ENCODE peak calls at places on chromosomes 13 and 19, in nine cellular contexts. N is AG09319; A is A549; M is dermis microvascular lymphatic vessel endothelial cell; O is activated naive CD4-positive, alpha-beta T cell treated with anti-CD3 and anti-CD28 coated beads for 36 hours; I is esophagus muscularis mucosa; W is GM19239; Z is HS-5; Q is lower leg skin. V is an unnamed sample.
A peak's percentile ranks its signal among the peaks of the same experiment; 100 is the strongest.

GRCh38 chr13:20772401-20773131 is 1.2 kb downstream of the EEF1AKMT1 start:
- DNase-seq in Z (peak; percentile 2), Q (no peak), I (no peak), W (no peak), A (no peak), O (no peak), M (no peak), N (no peak), V (no peak)

GRCh38 chr19:51654783-51655182 is 8.2 kb upstream of the SIGLEC14 start:
- DNase-seq in N (no peak), W (no peak), Z (no peak), M (no peak), A (peak; percentile 43), Q (no peak), O (no peak), I (no peak), V (no peak)

GRCh38 chr13:75789451-75790197 is 153.5 kb downstream of the LMO7 start:
- DNase-seq in I (no peak), O (no peak), W (no peak), Z (no peak), M (no peak), Q (no peak), A (no peak), N (no peak), V (no peak)

GRCh38 chr19:43675269-43675879 is 5.4 kb upstream of the PLAUR start:
- DNase-seq in Q (no peak), I (no peak), Z (no peak), A (peak; percentile 88), N (no peak), W (no peak), M (peak; percentile 31), O (peak; percentile 33), V (no peak)

GRCh38 chr13:75319244-75319643 is 162.7 kb downstream of the TBC1D4 start:
- DNase-seq in Z (peak; percentile 19), M (peak; percentile 68), N (no peak), O (no peak), W (no peak), Q (no peak), A (no peak), I (no peak), V (no peak)

GRCh38 chr19:42563352-42564210 is 31.1 kb downstream of the CEACAM8 start:
- DNase-seq in A (peak; percentile 76), W (peak; percentile 38), O (peak; percentile 34), Q (no peak), N (peak; percentile 5), M (peak; percentile 55), I (no peak), Z (peak; percentile 23), V (peak; percentile 9)

GRCh38 chr19:36685835-36686234 is 1.6 kb upstream of the ZNF567 start:
- DNase-seq in A (no peak), W (no peak), N (no peak), Q (no peak), O (no peak), I (no peak), M (no peak), Z (no peak), V (no peak)

GRCh38 chr19:3248728-3249315 is 24.4 kb downstream of the CELF5 start:
- DNase-seq in N (no peak), M (no peak), A (no peak), W (no peak), Q (no peak), O (no peak), Z (no peak), I (no peak), V (no peak)

GRCh38 chr19:29482855-29483640 is 42.7 kb upstream of the VSTM2B start:
- DNase-seq in M (no peak), W (no peak), I (peak; percentile 64), Q (peak; percentile 50), O (no peak), Z (no peak), N (no peak), A (no peak), V (no peak)

GRCh38 chr19:18483119-18483518 is 38.8 kb downstream of the ELL start:
- DNase-seq in O (no peak), W (no peak), N (no peak), A (no peak), I (no peak), Q (no peak), Z (no peak), M (no peak), V (no peak)

GRCh38 chr13:40619479-40619814 is 47.0 kb downstream of the FOXO1 start:
- DNase-seq in Z (no peak), Q (no peak), M (no peak), N (no peak), W (no peak), O (no peak), I (peak; percentile 21), A (no peak), V (no peak)

GRCh38 chr13:26678796-26679195 is 81.8 kb downstream of the GPR12 start:
- DNase-seq in Z (no peak), O (no peak), N (no peak), W (no peak), Q (no peak), I (no peak), A (no peak), M (no peak), V (no peak)